ENCODE peak calls at places on chromosomes 12 and 14, in ten cellular contexts. X is cardiac fibroblast; G is SJSA1; Q is immature natural killer cell; F is stimulated activated CD8-positive, alpha-beta memory T cell treated with anti-CD3 and anti-CD28 coated beads, Interleukin-7, amount 100 ng/mL, for 1 hour; Y is bronchial epithelial cell; M is tibial artery; T is kidney tubule cell; O is astrocyte of the spinal cord; A is WERI-Rb-1. B is an unnamed sample.

GRCh38 chr12:112151766-112152541 is 26.6 kb downstream of the TRAFD1 start:
- DNase-seq in X (no peak), G (no peak), Q (no peak), F (no peak), Y (no peak), M (no peak), T (no peak), O (no peak), A (no peak), B (no peak)

GRCh38 chr12:21521541-21521940 is 4.6 kb upstream of the SPX start:
- DNase-seq in X (no peak), G (no peak), Q (no peak), F (no peak), Y (no peak), M (no peak), T (no peak), O (no peak), A (no peak), B (no peak)

GRCh38 chr14:34593740-34594375 is 36.1 kb downstream of the SNX6 start:
- DNase-seq in X (peak), G (no peak), Q (no peak), F (no peak), Y (no peak), M (peak), T (no peak), O (peak), A (no peak), B (no peak)

GRCh38 chr12:119288559-119288958 is 46.0 kb upstream of the CCDC60 start:
- DNase-seq in X (no peak), G (no peak), Q (no peak), F (no peak), Y (no peak), M (no peak), T (no peak), O (no peak), A (no peak), B (no peak)

GRCh38 chr12:69553626-69554248 is 31.5 kb upstream of the CCT2 start:
- DNase-seq in X (peak), G (no peak), Q (no peak), F (no peak), Y (peak), M (no peak), T (peak), O (peak), A (no peak), B (no peak)

GRCh38 chr12:87828384-87828973 is 200.7 kb downstream of the C12orf50 start:
- DNase-seq in X (no peak), G (no peak), Q (no peak), F (no peak), Y (no peak), M (no peak), T (no peak), O (no peak), A (no peak), B (no peak)

GRCh38 chr12:89707623-89707991 is 1.0 kb downstream of the ATP2B1 start:
- DNase-seq in X (no peak), G (peak), Q (no peak), F (no peak), Y (no peak), M (peak), T (peak), O (no peak), A (peak), B (peak)

GRCh38 chr14:51401756-51402155 is 161.7 kb downstream of the TMX1 start:
- DNase-seq in X (peak), G (no peak), Q (no peak), F (no peak), Y (no peak), M (peak), T (no peak), O (no peak), A (no peak), B (peak)

GRCh38 chr12:105084251-105085250 is at the start of gene ALDH1L2:
- DNase-seq in X (peak), G (peak), Q (peak), F (no peak), Y (peak), M (peak), T (peak), O (peak), A (peak), B (peak)

GRCh38 chr12:52867636-52868035 is 18.8 kb upstream of the KRT78 start:
- DNase-seq in X (no peak), G (no peak), Q (no peak), F (no peak), Y (peak), M (peak), T (no peak), O (no peak), A (no peak), B (peak)

GRCh38 chr14:64970041-64970440 is 2.1 kb downstream of the RAB15 start:
- DNase-seq in X (no peak), G (no peak), Q (no peak), F (no peak), Y (no peak), M (no peak), T (no peak), O (no peak), A (no peak), B (no peak)

GRCh38 chr12:52178984-52179383 is 12.8 kb downstream of the KRT80 start:
- DNase-seq in X (no peak), G (no peak), Q (no peak), F (no peak), Y (no peak), M (no peak), T (no peak), O (no peak), A (no peak), B (no peak)

GRCh38 chr14:101960225-101960624 is 4.1 kb upstream of the DYNC1H1 start:
- DNase-seq in X (peak), G (no peak), Q (peak), F (no peak), Y (no peak), M (no peak), T (peak), O (no peak), A (no peak), B (no peak)

GRCh38 chr12:132117558-132117875 is 26.6 kb downstream of the DDX51 start:
- DNase-seq in X (no peak), G (no peak), Q (no peak), F (no peak), Y (no peak), M (no peak), T (no peak), O (no peak), A (peak), B (no peak)

GRCh38 chr14:104935955-104936354 is 11.3 kb downstream of the PLD4 start:
- DNase-seq in X (no peak), G (no peak), Q (no peak), F (no peak), Y (peak), M (no peak), T (no peak), O (no peak), A (no peak), B (no peak)

GRCh38 chr12:108175310-108175709 is 46.2 kb downstream of the WSCD2 start:
- DNase-seq in X (no peak), G (no peak), Q (peak), F (no peak), Y (no peak), M (no peak), T (no peak), O (no peak), A (no peak), B (no peak)

GRCh38 chr12:49903700-49904423 is at the start of gene FAIM2:
- DNase-seq in X (peak), G (no peak), Q (peak), F (no peak), Y (no peak), M (peak), T (no peak), O (peak), A (no peak), B (peak)

GRCh38 chr12:113070117-113070906 is 13.8 kb downstream of the DTX1 start:
- DNase-seq in X (no peak), G (no peak), Q (peak), F (no peak), Y (no peak), M (no peak), T (no peak), O (no peak), A (no peak), B (peak)

GRCh38 chr12:5794156-5794555 is 150.9 kb downstream of the ANO2 start:
- DNase-seq in X (no peak), G (no peak), Q (no peak), F (no peak), Y (no peak), M (no peak), T (no peak), O (no peak), A (no peak), B (no peak)

GRCh38 chr12:27367078-27367477 is 34.4 kb downstream of the BMAL2 start:
- DNase-seq in X (no peak), G (no peak), Q (no peak), F (no peak), Y (no peak), M (no peak), T (peak), O (no peak), A (no peak), B (no peak)

GRCh38 chr12:50017047-50017446 is 8.2 kb downstream of the RACGAP1 start:
- DNase-seq in X (peak), G (no peak), Q (no peak), F (no peak), Y (peak), M (peak), T (peak), O (peak), A (no peak), B (no peak)

GRCh38 chr12:122886851-122887816 is 8.8 kb downstream of the VPS37B start:
- DNase-seq in X (no peak), G (no peak), Q (no peak), F (no peak), Y (peak), M (no peak), T (peak), O (peak), A (peak), B (no peak)

GRCh38 chr14:68630081-68630571 is 162.7 kb downstream of the ZFP36L1 start:
- DNase-seq in X (no peak), G (no peak), Q (no peak), F (no peak), Y (no peak), M (no peak), T (peak), O (no peak), A (no peak), B (no peak)

GRCh38 chr14:90060312-90060964 is 1.4 kb upstream of the KCNK13 start:
- DNase-seq in X (peak), G (peak), Q (no peak), F (no peak), Y (peak), M (no peak), T (peak), O (peak), A (peak), B (peak)

GRCh38 chr12:70402597-70402996 is 36.5 kb downstream of the KCNMB4 start:
- DNase-seq in X (peak), G (no peak), Q (no peak), F (no peak), Y (peak), M (no peak), T (no peak), O (no peak), A (no peak), B (no peak)

GRCh38 chr12:56900583-56900982 is 33.6 kb downstream of the SDR9C7 start:
- DNase-seq in X (peak), G (peak), Q (no peak), F (no peak), Y (peak), M (no peak), T (peak), O (no peak), A (no peak), B (no peak)

GRCh38 chr12:65568517-65568916 is 255.8 kb upstream of the HMGA2 start:
- DNase-seq in X (peak), G (peak), Q (no peak), F (no peak), Y (peak), M (no peak), T (peak), O (peak), A (no peak), B (no peak)

GRCh38 chr14:22740020-22740419 is 26.5 kb upstream of the OXA1L start:
- DNase-seq in X (no peak), G (no peak), Q (no peak), F (no peak), Y (no peak), M (no peak), T (no peak), O (no peak), A (no peak), B (no peak)

GRCh38 chr14:72126091-72126490 is 193.9 kb downstream of the RGS6 start:
- DNase-seq in X (no peak), G (no peak), Q (no peak), F (no peak), Y (no peak), M (no peak), T (no peak), O (no peak), A (no peak), B (no peak)

GRCh38 chr12:30859226-30859625 is 67.3 kb upstream of the TSPAN11 start:
- DNase-seq in X (no peak), G (no peak), Q (no peak), F (no peak), Y (no peak), M (no peak), T (no peak), O (no peak), A (no peak), B (no peak)

GRCh38 chr12:121916719-121917118 is 1.7 kb upstream of the CFAP251 start:
- DNase-seq in X (peak), G (no peak), Q (no peak), F (no peak), Y (no peak), M (no peak), T (no peak), O (peak), A (peak), B (no peak)

GRCh38 chr14:68133856-68134255 is 314.3 kb downstream of the RAD51B start:
- DNase-seq in X (no peak), G (no peak), Q (no peak), F (no peak), Y (no peak), M (no peak), T (peak), O (no peak), A (no peak), B (no peak)

GRCh38 chr12:59596232-59597143 is 659 bp downstream of the SLC16A7 start:
- DNase-seq in X (peak), G (peak), Q (peak), F (peak), Y (peak), M (peak), T (peak), O (peak), A (peak), B (peak)

GRCh38 chr12:118061011-118061875 is at the start of gene WSB2:
- DNase-seq in X (peak), G (peak), Q (peak), F (peak), Y (no peak), M (peak), T (peak), O (peak), A (peak), B (peak)

GRCh38 chr12:48882325-48882687 is 16.6 kb upstream of the RND1 start:
- DNase-seq in X (peak), G (peak), Q (no peak), F (no peak), Y (peak), M (peak), T (peak), O (peak), A (no peak), B (no peak)

GRCh38 chr12:116710367-116710766 is 27.5 kb downstream of the SPRING1 start:
- DNase-seq in X (no peak), G (no peak), Q (no peak), F (no peak), Y (no peak), M (no peak), T (no peak), O (no peak), A (no peak), B (no peak)

B was measured in left ventricle myocardium inferior.